ENCODE peak calls at places on chromosomes 13 and 19, in seven cellular contexts. One of them, this sample, is unnamed.

GRCh38 chr19:43438291-43439162 is 23.8 kb downstream of the TEX101 start:
- DNase-seq in colonic mucosa: peak; percentile 65
- DNase-seq in endothelial cell of umbilical vein: no peak
- DNase-seq in left ventricle myocardium inferior: peak; percentile 79
- DNase-seq in spleen: no peak
- DNase-seq in stomach: peak; percentile 28
- DNase-seq in uterus: peak; percentile 45
- DNase-seq in this sample: peak; percentile 65

GRCh38 chr19:35027009-35027408 is 3.3 kb upstream of the SCN1B start:
- DNase-seq in endothelial cell of umbilical vein: no peak
- DNase-seq in colonic mucosa: no peak
- DNase-seq in left ventricle myocardium inferior: no peak
- DNase-seq in stomach: no peak
- DNase-seq in spleen: no peak
- DNase-seq in uterus: no peak
- DNase-seq in this sample: no peak

GRCh38 chr13:25978961-25979360 is 72.9 kb downstream of the SHISA2 start:
- DNase-seq in uterus: no peak
- DNase-seq in endothelial cell of umbilical vein: no peak
- DNase-seq in left ventricle myocardium inferior: no peak
- DNase-seq in colonic mucosa: no peak
- DNase-seq in spleen: no peak
- DNase-seq in stomach: no peak
- DNase-seq in this sample: no peak

GRCh38 chr19:39498262-39499081 is at the start of gene DLL3:
- DNase-seq in left ventricle myocardium inferior: no peak
- DNase-seq in spleen: no peak
- DNase-seq in colonic mucosa: no peak
- DNase-seq in endothelial cell of umbilical vein: peak; percentile 34
- DNase-seq in stomach: no peak
- DNase-seq in uterus: no peak
- DNase-seq in this sample: no peak

GRCh38 chr19:19461671-19462622 is 53.4 kb downstream of the TSSK6 start:
- DNase-seq in left ventricle myocardium inferior: peak; percentile 58
- DNase-seq in uterus: peak; percentile 49
- DNase-seq in spleen: peak; percentile 89
- DNase-seq in colonic mucosa: peak; percentile 69
- DNase-seq in stomach: peak; percentile 79
- DNase-seq in endothelial cell of umbilical vein: peak; percentile 49
- DNase-seq in this sample: no peak

GRCh38 chr19:19459099-19459498 is 53.6 kb downstream of the GATAD2A start:
- DNase-seq in colonic mucosa: no peak
- DNase-seq in left ventricle myocardium inferior: no peak
- DNase-seq in stomach: no peak
- DNase-seq in uterus: no peak
- DNase-seq in spleen: no peak
- DNase-seq in endothelial cell of umbilical vein: no peak
- DNase-seq in this sample: no peak

GRCh38 chr19:46659151-46660007 is 1.6 kb downstream of the DACT3 start:
- DNase-seq in endothelial cell of umbilical vein: no peak
- DNase-seq in spleen: peak; percentile 82
- DNase-seq in colonic mucosa: peak; percentile 38
- DNase-seq in uterus: peak; percentile 67
- DNase-seq in stomach: no peak
- DNase-seq in left ventricle myocardium inferior: no peak
- DNase-seq in this sample: no peak

GRCh38 chr19:1873524-1874473 is 10.4 kb upstream of the KLF16 start:
- DNase-seq in stomach: peak; percentile 77
- DNase-seq in uterus: no peak
- DNase-seq in left ventricle myocardium inferior: peak; percentile 67
- DNase-seq in colonic mucosa: no peak
- DNase-seq in endothelial cell of umbilical vein: peak; percentile 50
- DNase-seq in spleen: peak; percentile 80
- DNase-seq in this sample: no peak

GRCh38 chr13:74891610-74892009 is 590.4 kb downstream of the TBC1D4 start:
- DNase-seq in left ventricle myocardium inferior: no peak
- DNase-seq in colonic mucosa: no peak
- DNase-seq in endothelial cell of umbilical vein: peak; percentile 86
- DNase-seq in spleen: no peak
- DNase-seq in uterus: no peak
- DNase-seq in stomach: no peak
- DNase-seq in this sample: peak; percentile 13

GRCh38 chr19:46862504-46862835 is 1.7 kb downstream of the ARHGAP35 start:
- DNase-seq in spleen: no peak
- DNase-seq in uterus: peak; percentile 11
- DNase-seq in left ventricle myocardium inferior: no peak
- DNase-seq in colonic mucosa: no peak
- DNase-seq in endothelial cell of umbilical vein: peak; percentile 35
- DNase-seq in stomach: no peak
- DNase-seq in this sample: no peak

GRCh38 chr19:54674021-54674617 is 11.3 kb downstream of the LILRB4 start:
- DNase-seq in uterus: no peak
- DNase-seq in left ventricle myocardium inferior: no peak
- DNase-seq in spleen: no peak
- DNase-seq in stomach: no peak
- DNase-seq in endothelial cell of umbilical vein: peak; percentile 30
- DNase-seq in colonic mucosa: no peak
- DNase-seq in this sample: no peak

GRCh38 chr13:49292742-49293498 is 45.2 kb downstream of the CDADC1 start:
- DNase-seq in endothelial cell of umbilical vein: peak; percentile 75
- DNase-seq in uterus: no peak
- DNase-seq in left ventricle myocardium inferior: no peak
- DNase-seq in spleen: no peak
- DNase-seq in stomach: peak; percentile 41
- DNase-seq in colonic mucosa: no peak
- DNase-seq in this sample: peak; percentile 77

GRCh38 chr13:29746167-29746677 is 104.2 kb downstream of the UBL3 start:
- DNase-seq in endothelial cell of umbilical vein: no peak
- DNase-seq in stomach: no peak
- DNase-seq in colonic mucosa: no peak
- DNase-seq in uterus: no peak
- DNase-seq in left ventricle myocardium inferior: no peak
- DNase-seq in spleen: no peak
- DNase-seq in this sample: no peak

GRCh38 chr13:36089130-36089529 is 42.1 kb downstream of the DCLK1 start:
- DNase-seq in spleen: no peak
- DNase-seq in left ventricle myocardium inferior: no peak
- DNase-seq in colonic mucosa: no peak
- DNase-seq in stomach: no peak
- DNase-seq in endothelial cell of umbilical vein: no peak
- DNase-seq in uterus: peak; percentile 49
- DNase-seq in this sample: no peak

GRCh38 chr13:53201454-53202225 is 173.0 kb downstream of the OLFM4 start:
- DNase-seq in left ventricle myocardium inferior: peak; percentile 14
- DNase-seq in colonic mucosa: peak; percentile 19
- DNase-seq in stomach: no peak
- DNase-seq in uterus: no peak
- DNase-seq in spleen: peak; percentile 69
- DNase-seq in endothelial cell of umbilical vein: no peak
- DNase-seq in this sample: no peak

GRCh38 chr19:50328257-50329145 is 676 bp downstream of the KCNC3 start:
- DNase-seq in endothelial cell of umbilical vein: peak; percentile 7
- DNase-seq in stomach: no peak
- DNase-seq in uterus: no peak
- DNase-seq in spleen: peak; percentile 86
- DNase-seq in left ventricle myocardium inferior: no peak
- DNase-seq in colonic mucosa: no peak
- DNase-seq in this sample: no peak
- TF ChIP-seq CTCF in endothelial cell of umbilical vein: peak; percentile 0
- TF ChIP-seq CTCF in stomach: no peak
- TF ChIP-seq CTCF in uterus: no peak
- TF ChIP-seq CTCF in spleen: no peak
- TF ChIP-seq CTCF in left ventricle myocardium inferior: no peak
- TF ChIP-seq CTCF in colonic mucosa: no peak
- TF ChIP-seq CTCF in this sample: no peak

GRCh38 chr19:12042893-12043292 is 7.4 kb upstream of the ZNF433 start:
- DNase-seq in stomach: no peak
- DNase-seq in colonic mucosa: no peak
- DNase-seq in left ventricle myocardium inferior: no peak
- DNase-seq in endothelial cell of umbilical vein: no peak
- DNase-seq in spleen: no peak
- DNase-seq in uterus: no peak
- DNase-seq in this sample: no peak
- H3K9me3 ChIP-seq in stomach: peaks cover 47% of the 10 kb centered on the region
- H3K9me3 ChIP-seq in colonic mucosa: peaks cover 7% of the 10 kb centered on the region
- H3K9me3 ChIP-seq in left ventricle myocardium inferior: peaks cover 41% of the 10 kb centered on the region
- H3K9me3 ChIP-seq in endothelial cell of umbilical vein: peaks cover 16% of the 10 kb centered on the region
- H3K9me3 ChIP-seq in spleen: peaks cover 53% of the 10 kb centered on the region
- H3K9me3 ChIP-seq in uterus: peaks cover 9% of the 10 kb centered on the region
- H3K9me3 ChIP-seq in this sample: peaks cover 48% of the 10 kb centered on the region

GRCh38 chr13:45850020-45850613 is 1.4 kb downstream of the SIAH3 start:
- DNase-seq in endothelial cell of umbilical vein: no peak
- DNase-seq in uterus: no peak
- DNase-seq in spleen: no peak
- DNase-seq in colonic mucosa: no peak
- DNase-seq in left ventricle myocardium inferior: no peak
- DNase-seq in stomach: no peak
- DNase-seq in this sample: no peak

GRCh38 chr13:45849408-45849807 is 2.1 kb downstream of the SIAH3 start:
- DNase-seq in stomach: no peak
- DNase-seq in colonic mucosa: no peak
- DNase-seq in endothelial cell of umbilical vein: no peak
- DNase-seq in left ventricle myocardium inferior: no peak
- DNase-seq in uterus: no peak
- DNase-seq in spleen: no peak
- DNase-seq in this sample: no peak

GRCh38 chr13:45846681-45847080 is 4.9 kb downstream of the SIAH3 start:
- DNase-seq in endothelial cell of umbilical vein: no peak
- DNase-seq in left ventricle myocardium inferior: no peak
- DNase-seq in uterus: no peak
- DNase-seq in spleen: no peak
- DNase-seq in colonic mucosa: no peak
- DNase-seq in stomach: no peak
- DNase-seq in this sample: no peak

GRCh38 chr13:45847554-45848224 is 3.9 kb downstream of the SIAH3 start:
- DNase-seq in stomach: peak; percentile 26
- DNase-seq in colonic mucosa: no peak
- DNase-seq in left ventricle myocardium inferior: peak; percentile 29
- DNase-seq in endothelial cell of umbilical vein: peak; percentile 78
- DNase-seq in uterus: no peak
- DNase-seq in spleen: no peak
- DNase-seq in this sample: no peak

GRCh38 chr13:45851171-45851889 is at the start of gene SIAH3:
- DNase-seq in colonic mucosa: no peak
- DNase-seq in stomach: no peak
- DNase-seq in spleen: no peak
- DNase-seq in uterus: no peak
- DNase-seq in endothelial cell of umbilical vein: peak; percentile 24
- DNase-seq in left ventricle myocardium inferior: no peak
- DNase-seq in this sample: no peak
- H3K4me3 ChIP-seq in colonic mucosa: peak within 1 kb of the TSS; percentile 19
- H3K4me3 ChIP-seq in stomach: peak within 1 kb of the TSS; percentile 41
- H3K4me3 ChIP-seq in spleen: peak within 1 kb of the TSS; percentile 43
- H3K4me3 ChIP-seq in uterus: peak within 1 kb of the TSS; percentile 24
- H3K4me3 ChIP-seq in endothelial cell of umbilical vein: no peak within 1 kb of the TSS
- H3K4me3 ChIP-seq in left ventricle myocardium inferior: peak within 1 kb of the TSS; percentile 58
- H3K4me3 ChIP-seq in this sample: no peak within 1 kb of the TSS

GRCh38 chr13:91045351-91046034 is 302.0 kb upstream of the MIR17HG start:
- DNase-seq in left ventricle myocardium inferior: no peak
- DNase-seq in uterus: no peak
- DNase-seq in colonic mucosa: no peak
- DNase-seq in endothelial cell of umbilical vein: no peak
- DNase-seq in spleen: no peak
- DNase-seq in stomach: no peak
- DNase-seq in this sample: no peak
- TF ChIP-seq CTCF in left ventricle myocardium inferior: no peak
- TF ChIP-seq CTCF in uterus: no peak
- TF ChIP-seq CTCF in colonic mucosa: no peak
- TF ChIP-seq CTCF in endothelial cell of umbilical vein: no peak
- TF ChIP-seq CTCF in spleen: no peak
- TF ChIP-seq CTCF in stomach: no peak
- TF ChIP-seq CTCF in this sample: peak; percentile 16

DNA sequence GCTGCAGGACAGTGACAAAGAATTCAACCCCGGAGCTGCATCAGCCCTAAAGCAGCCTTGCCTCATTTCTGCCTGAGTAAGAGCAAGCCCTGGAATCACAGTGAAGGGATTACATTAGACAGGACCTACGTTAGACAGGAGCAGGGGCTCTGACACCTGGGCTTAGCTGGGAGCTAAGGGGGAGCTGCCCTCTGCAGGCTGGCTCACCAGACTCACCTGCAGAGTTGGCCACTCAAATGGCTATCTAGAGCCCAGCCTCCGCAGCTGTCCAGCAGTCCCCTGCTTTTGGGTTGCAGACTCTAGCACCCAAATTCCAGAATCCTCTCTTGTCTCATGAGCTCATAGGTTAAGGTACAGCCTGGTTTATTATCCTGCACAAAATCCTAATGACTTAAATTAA is 569.7 kb downstream of the UQCRFS1 start:
- DNase-seq in spleen: no peak
- DNase-seq in left ventricle myocardium inferior: no peak
- DNase-seq in stomach: no peak
- DNase-seq in colonic mucosa: no peak
- DNase-seq in endothelial cell of umbilical vein: no peak
- DNase-seq in uterus: no peak
- DNase-seq in this sample: no peak
- H3K9me3 ChIP-seq in spleen: no peaks in the 10 kb centered on the region
- H3K9me3 ChIP-seq in left ventricle myocardium inferior: no peaks in the 10 kb centered on the region
- H3K9me3 ChIP-seq in stomach: no peaks in the 10 kb centered on the region
- H3K9me3 ChIP-seq in colonic mucosa: no peaks in the 10 kb centered on the region
- H3K9me3 ChIP-seq in endothelial cell of umbilical vein: no peaks in the 10 kb centered on the region
- H3K9me3 ChIP-seq in uterus: no peaks in the 10 kb centered on the region
- H3K9me3 ChIP-seq in this sample: peaks cover 18% of the 10 kb centered on the region

DNA sequence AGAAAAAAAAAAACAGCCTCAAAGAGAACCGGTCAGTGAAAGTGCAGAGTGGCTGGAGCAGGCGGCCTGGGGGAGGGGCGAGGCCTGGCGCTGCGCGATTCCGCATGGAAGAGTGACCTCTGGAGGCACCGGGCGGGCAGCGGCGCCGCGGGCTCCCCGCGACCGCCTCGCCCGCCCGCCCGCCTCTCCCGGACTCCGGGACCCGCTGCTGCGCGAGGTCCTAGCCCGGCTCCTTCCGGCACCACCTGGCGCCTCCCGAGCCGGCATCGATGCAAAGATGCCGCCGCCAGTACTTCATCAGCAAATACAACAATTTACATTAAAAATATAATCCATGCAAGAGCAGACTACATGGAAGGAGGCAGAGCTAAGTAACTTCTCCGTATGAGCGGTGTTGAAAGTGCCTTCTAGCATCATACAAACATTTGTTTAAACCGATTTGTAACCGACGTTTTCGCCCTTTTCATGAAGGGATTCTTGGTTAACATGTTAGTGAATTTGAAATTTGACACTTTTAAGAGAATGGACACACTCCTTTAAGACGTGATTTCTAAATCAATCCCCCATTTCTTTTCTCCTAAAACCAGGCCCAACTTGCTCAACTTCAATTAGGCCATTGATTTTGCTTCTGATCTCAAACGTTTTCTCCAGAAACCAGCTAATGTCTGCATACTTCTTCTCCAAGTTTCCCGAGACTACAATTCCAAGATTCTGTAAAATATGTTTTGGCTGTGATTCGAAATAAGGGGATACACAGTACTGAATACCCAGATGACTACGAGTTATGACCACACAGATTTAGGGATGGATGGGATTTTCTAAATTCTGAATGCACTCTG is 2.1 kb downstream of the EFNB2 start:
- DNase-seq in spleen: peak; percentile 87
- DNase-seq in endothelial cell of umbilical vein: peak; percentile 81
- DNase-seq in stomach: peak; percentile 86
- DNase-seq in left ventricle myocardium inferior: peak; percentile 81
- DNase-seq in uterus: peak; percentile 76
- DNase-seq in colonic mucosa: peak; percentile 87
- DNase-seq in this sample: peak; percentile 59
- H3K4me3 ChIP-seq in spleen: peak overlapping the region; percentile 83
- H3K4me3 ChIP-seq in endothelial cell of umbilical vein: peak overlapping the region; percentile 75
- H3K4me3 ChIP-seq in stomach: peak overlapping the region; percentile 94
- H3K4me3 ChIP-seq in left ventricle myocardium inferior: peak overlapping the region; percentile 77
- H3K4me3 ChIP-seq in uterus: peak overlapping the region; percentile 58
- H3K4me3 ChIP-seq in colonic mucosa: peak overlapping the region; percentile 85
- H3K4me3 ChIP-seq in this sample: peak overlapping the region; percentile 63

This sample was measured in AG04450.